ENCODE peak calls at places on chromosomes 7 and 10, in four cellular contexts. P is H9, U is neuronal stem cell, R is mesenchymal stem cell. S is an unnamed sample.
A peak's percentile ranks its signal among the peaks of the same experiment; 100 is the strongest.

GRCh38 chr7:129677796-129678195 is 66.3 kb downstream of the NRF1 start:
- DNase-seq in P (no peak), U (no peak), R (no peak), S (no peak)

GRCh38 chr10:65358565-65358964 is 1567.3 kb upstream of the LRRTM3 start:
- DNase-seq in P (peak; percentile 46), U (no peak), R (peak; percentile 40), S (peak; percentile 65)

GRCh38 chr10:126227762-126228134 is 160.5 kb downstream of the ADAM12 start:
- DNase-seq in P (no peak), U (no peak), R (no peak), S (no peak)

GRCh38 chr7:24123061-24123460 is 160.9 kb upstream of the NPY start:
- DNase-seq in P (no peak), U (no peak), R (peak; percentile 51), S (no peak)

GRCh38 chr10:45421231-45422097 is 47.4 kb downstream of the ALOX5 start:
- DNase-seq in P (no peak), U (no peak), R (no peak), S (no peak)

GRCh38 chr7:46449743-46450142 is 528.7 kb upstream of the IGFBP3 start:
- DNase-seq in P (no peak), U (no peak), R (no peak), S (no peak)

GRCh38 chr7:12158334-12159060 is 52.6 kb upstream of the TMEM106B start:
- DNase-seq in P (no peak), U (no peak), R (peak; percentile 35), S (no peak)

GRCh38 chr7:41621953-41622831 is 80.7 kb downstream of the INHBA start:
- DNase-seq in P (no peak), U (no peak), R (no peak), S (no peak)

GRCh38 chr7:40733111-40733510 is 598.3 kb downstream of the SUGCT start:
- DNase-seq in P (no peak), U (no peak), R (peak; percentile 26), S (peak; percentile 87)

GRCh38 chr7:120344276-120344675 is 71.3 kb downstream of the KCND2 start:
- DNase-seq in P (no peak), U (no peak), R (no peak), S (no peak)

GRCh38 chr10:58385784-58386112 is 538 bp downstream of the TFAM start:
- DNase-seq in P (peak; percentile 47), U (peak; percentile 35), R (peak; percentile 56), S (peak; percentile 68)

GRCh38 chr10:86177483-86178155 is 189.0 kb downstream of the GRID1 start:
- DNase-seq in P (no peak), U (no peak), R (no peak), S (no peak)

GRCh38 chr10:130429809-130430208 is 293.6 kb downstream of the GLRX3 start:
- DNase-seq in P (peak; percentile 2), U (no peak), R (no peak), S (no peak)

GRCh38 chr10:125112697-125113494 is 47.5 kb downstream of the CTBP2 start:
- DNase-seq in P (no peak), U (no peak), R (peak; percentile 27), S (peak; percentile 38)

GRCh38 chr10:132167976-132168375 is 18.8 kb upstream of the DPYSL4 start:
- DNase-seq in P (no peak), U (no peak), R (no peak), S (no peak)

GRCh38 chr10:52883996-52884871 is 111.7 kb upstream of the MBL2 start:
- DNase-seq in P (peak; percentile 77), U (peak; percentile 75), R (peak; percentile 73), S (peak; percentile 90)

GRCh38 chr7:47540387-47541093 is 41.4 kb downstream of the TNS3 start:
- DNase-seq in P (no peak), U (no peak), R (peak; percentile 72), S (no peak)

GRCh38 chr10:106873770-106874717 is 290.5 kb downstream of the SORCS1 start:
- DNase-seq in P (no peak), U (no peak), R (no peak), S (no peak)

GRCh38 chr7:143490719-143491306 is 13.1 kb downstream of the TAS2R41 start:
- DNase-seq in P (peak; percentile 60), U (no peak), R (peak; percentile 44), S (peak; percentile 88)

GRCh38 chr7:103031781-103032180 is 42.8 kb downstream of the FBXL13 start:
- DNase-seq in P (no peak), U (no peak), R (peak; percentile 3), S (no peak)

GRCh38 chr10:103493362-103493871 is at the start of gene NEURL1:
- DNase-seq in P (peak; percentile 62), U (peak; percentile 66), R (no peak), S (peak; percentile 58)

DNA sequence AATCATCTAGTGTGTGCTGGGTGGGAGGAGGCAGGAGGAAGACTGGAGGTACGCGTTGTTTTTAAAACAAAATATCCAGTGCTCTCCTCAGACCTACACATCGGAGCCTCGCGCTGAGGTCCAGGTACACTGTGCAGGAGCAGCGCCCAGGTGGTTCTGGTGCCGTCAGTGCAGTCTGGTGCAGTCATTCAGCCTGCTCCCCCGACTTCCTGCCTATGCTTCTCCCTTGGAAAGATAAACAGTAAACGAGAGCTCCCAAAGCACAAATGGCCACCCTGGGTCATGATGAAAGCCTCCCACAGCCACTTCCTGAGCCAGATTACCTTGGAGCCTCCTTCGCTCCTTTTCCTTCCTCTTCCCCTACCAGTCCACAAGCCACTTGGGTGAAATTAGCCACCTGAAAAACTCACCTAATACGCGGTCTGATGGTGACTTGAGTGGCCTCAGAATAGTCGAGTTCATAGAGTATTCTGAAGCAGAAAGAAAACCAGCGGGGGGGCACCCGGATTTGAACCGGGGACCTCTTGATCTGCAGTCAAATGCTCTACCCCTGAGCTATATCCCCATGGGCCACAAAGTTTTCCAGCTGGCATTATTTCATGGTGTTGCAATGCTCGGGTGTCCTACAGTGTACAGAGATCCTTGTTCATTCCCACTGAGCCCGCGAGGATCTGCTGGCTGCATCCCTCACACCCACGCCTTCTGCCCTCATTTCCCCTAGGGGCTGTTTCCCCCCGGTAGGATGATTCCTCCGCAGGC is 82.5 kb downstream of the ZNF467 start:
- DNase-seq in P (peak; percentile 90), U (no peak), R (peak; percentile 84), S (peak; percentile 97)
- H2BK5ac ChIP-seq in P (no peak overlapping the region), U (no peak overlapping the region), R (no peak overlapping the region), S (no peak overlapping the region)

DNA sequence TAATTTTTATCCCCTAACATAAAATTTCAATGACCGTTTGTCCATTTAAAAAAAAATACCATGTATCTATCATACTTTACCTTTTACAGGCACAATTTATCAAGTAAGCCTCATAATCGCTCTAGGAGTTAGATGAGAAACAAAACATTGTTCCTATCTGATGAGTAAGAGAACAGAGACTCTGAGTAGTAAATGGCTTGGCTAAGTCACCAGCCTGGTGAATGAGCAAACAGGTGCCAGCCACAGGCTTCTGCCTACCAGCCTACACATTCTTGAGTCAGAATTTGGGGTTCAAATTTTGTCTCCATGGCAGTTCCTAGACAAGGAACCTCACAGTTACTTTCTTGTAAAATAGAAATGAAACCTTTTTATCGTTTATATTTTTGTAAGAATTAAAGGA is 235.4 kb downstream of the HGF start:
- DNase-seq in P (no peak), U (no peak), R (no peak), S (no peak)
- H3K4me2 ChIP-seq in P (no peak overlapping the region), U (no peak overlapping the region), R (no peak overlapping the region), S (no peak overlapping the region)

GRCh38 chr10:121598261-121599249 is at the start of gene FGFR2:
- DNase-seq in P (peak; percentile 88), U (peak; percentile 94), R (peak; percentile 70), S (peak; percentile 92)
- H2BK5ac ChIP-seq in P (no peak within 1 kb of the TSS), U (peak within 1 kb of the TSS; percentile 85), R (no peak within 1 kb of the TSS), S (peak within 1 kb of the TSS; percentile 59)

GRCh38 chr10:10038358-10038757 is 979.3 kb upstream of the CELF2 start:
- DNase-seq in P (no peak), U (no peak), R (peak; percentile 17), S (no peak)

DNA sequence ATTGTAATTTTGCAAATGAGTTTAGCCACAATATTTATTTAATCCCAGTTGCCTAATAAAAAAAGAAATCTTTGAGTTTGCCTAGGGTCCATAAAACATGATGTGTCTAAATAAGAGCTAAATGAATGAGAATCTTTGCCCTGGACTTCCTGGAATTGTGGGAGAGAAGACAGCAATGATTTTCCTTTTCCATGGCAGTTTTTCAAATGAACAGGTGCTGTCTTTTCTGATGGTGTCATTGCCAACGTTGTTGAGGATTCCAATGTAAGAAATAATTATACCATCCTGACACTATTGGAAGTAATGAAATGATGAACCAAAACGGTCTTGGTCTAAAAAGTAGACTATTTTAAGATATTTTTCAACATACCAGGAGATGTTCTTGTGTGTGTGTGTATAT is 984.7 kb upstream of the CELF2 start:
- DNase-seq in P (no peak), U (no peak), R (no peak), S (no peak)
- H3K4me2 ChIP-seq in P (no peak overlapping the region), U (no peak overlapping the region), R (no peak overlapping the region), S (no peak overlapping the region)

GRCh38 chr7:134873253-134873652 is 93.8 kb downstream of the CALD1 start:
- DNase-seq in P (no peak), U (no peak), R (peak; percentile 80), S (no peak)

GRCh38 chr7:134879815-134880475 is 100.5 kb downstream of the CALD1 start:
- DNase-seq in P (no peak), U (no peak), R (peak; percentile 72), S (no peak)

GRCh38 chr7:134874407-134874806 is 95.0 kb downstream of the CALD1 start:
- DNase-seq in P (no peak), U (no peak), R (no peak), S (no peak)

GRCh38 chr7:134878731-134879295 is 99.4 kb downstream of the CALD1 start:
- DNase-seq in P (no peak), U (no peak), R (no peak), S (no peak)

GRCh38 chr7:134875867-134876266 is 96.4 kb downstream of the CALD1 start:
- DNase-seq in P (no peak), U (no peak), R (peak; percentile 78), S (no peak)
- H2BK5ac ChIP-seq in P (no peak overlapping the region), U (no peak overlapping the region), R (no peak overlapping the region), S (no peak overlapping the region)

DNA sequence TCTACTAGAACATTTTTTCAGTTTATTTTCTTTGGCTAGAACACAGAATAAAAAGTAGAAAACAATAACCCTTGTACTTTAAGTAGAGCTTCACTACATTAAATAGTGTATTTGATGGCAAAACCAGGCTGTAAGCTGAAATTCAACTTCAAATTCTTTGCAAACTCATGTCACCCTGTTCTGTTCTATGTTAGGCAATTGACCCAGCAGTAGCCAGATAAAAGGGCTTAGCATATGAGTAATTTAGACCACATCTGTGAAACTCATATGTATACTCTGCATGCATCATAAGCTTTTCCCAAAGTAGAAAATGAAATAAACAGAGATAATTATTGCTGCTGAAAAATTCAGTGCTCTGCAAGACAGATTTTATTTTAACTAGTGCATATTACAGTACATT is 150.2 kb downstream of the GNAI1 start:
- DNase-seq in P (no peak), U (no peak), R (peak; percentile 90), S (no peak)
- H3K4me2 ChIP-seq in P (no peak overlapping the region), U (no peak overlapping the region), R (no peak overlapping the region), S (no peak overlapping the region)

DNA sequence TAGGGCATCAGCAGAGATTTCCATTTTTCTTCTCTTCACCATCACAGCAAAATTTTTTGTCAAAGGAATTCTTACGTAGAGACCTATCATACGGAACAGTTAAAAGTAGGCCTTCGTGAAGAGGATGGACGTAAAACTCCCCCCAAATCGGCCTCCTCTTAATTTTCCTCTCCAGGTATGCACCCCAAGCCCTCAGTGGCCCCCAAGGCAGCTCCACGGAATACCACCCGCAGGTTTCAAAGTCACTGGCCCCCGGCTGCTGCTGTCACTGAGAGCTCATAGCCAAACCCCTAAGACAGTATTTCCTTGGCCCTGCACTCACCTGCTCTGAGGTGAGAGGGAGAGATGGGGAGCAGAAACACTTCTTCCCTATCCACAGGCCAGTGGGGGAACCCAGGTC is 8.8 kb downstream of the PODXL start:
- DNase-seq in P (no peak), U (no peak), R (no peak), S (no peak)
- H2BK5ac ChIP-seq in P (no peak overlapping the region), U (no peak overlapping the region), R (no peak overlapping the region), S (no peak overlapping the region)

S was measured in mesendoderm.